ENCODE peak calls at places on chromosomes 12 and 14, in seven cellular contexts. One of them, this sample, is unnamed. For H3K4me1, the result is how much of the 10 kb centered on the place peaks cover.

GRCh38 chr12:116116650-116117424 is 160.7 kb downstream of the MED13L start:
- DNase-seq in right lobe of liver: no peak
- DNase-seq in body of pancreas: no peak
- DNase-seq in tibial nerve: no peak
- DNase-seq in GM12878: no peak
- DNase-seq in endothelial cell of umbilical vein: no peak
- DNase-seq in A549: no peak
- DNase-seq in this sample: no peak

GRCh38 chr14:56659964-56660551 is 80.5 kb downstream of the TMEM260 start:
- DNase-seq in right lobe of liver: no peak
- DNase-seq in body of pancreas: no peak
- DNase-seq in tibial nerve: no peak
- DNase-seq in GM12878: no peak
- DNase-seq in endothelial cell of umbilical vein: peak
- DNase-seq in A549: peak
- DNase-seq in this sample: no peak

GRCh38 chr12:53065975-53066593 is 13.1 kb downstream of the SPRYD3 start:
- DNase-seq in right lobe of liver: peak
- DNase-seq in body of pancreas: peak
- DNase-seq in tibial nerve: peak
- DNase-seq in GM12878: no peak
- DNase-seq in endothelial cell of umbilical vein: peak
- DNase-seq in A549: peak
- DNase-seq in this sample: peak

GRCh38 chr14:88379706-88380343 is 5.6 kb upstream of the SPATA7 start:
- DNase-seq in right lobe of liver: no peak
- DNase-seq in body of pancreas: no peak
- DNase-seq in tibial nerve: no peak
- DNase-seq in GM12878: no peak
- DNase-seq in endothelial cell of umbilical vein: no peak
- DNase-seq in A549: no peak
- DNase-seq in this sample: no peak

GRCh38 chr14:87628129-87628528 is 364.9 kb downstream of the GALC start:
- DNase-seq in right lobe of liver: no peak
- DNase-seq in body of pancreas: peak
- DNase-seq in tibial nerve: peak
- DNase-seq in GM12878: no peak
- DNase-seq in endothelial cell of umbilical vein: no peak
- DNase-seq in A549: no peak
- DNase-seq in this sample: no peak

GRCh38 chr14:104424406-104425072 is 155.0 kb upstream of the C14orf180 start:
- DNase-seq in right lobe of liver: no peak
- DNase-seq in body of pancreas: no peak
- DNase-seq in tibial nerve: no peak
- DNase-seq in GM12878: no peak
- DNase-seq in endothelial cell of umbilical vein: no peak
- DNase-seq in A549: no peak
- DNase-seq in this sample: no peak

GRCh38 chr14:69460093-69460701 is 24.3 kb upstream of the PLEKHD1 start:
- DNase-seq in right lobe of liver: peak
- DNase-seq in body of pancreas: peak
- DNase-seq in tibial nerve: peak
- DNase-seq in GM12878: peak
- DNase-seq in endothelial cell of umbilical vein: peak
- DNase-seq in A549: peak
- DNase-seq in this sample: peak

GRCh38 chr14:64639340-64639821 is 64.8 kb upstream of the PLEKHG3 start:
- DNase-seq in right lobe of liver: no peak
- DNase-seq in body of pancreas: no peak
- DNase-seq in tibial nerve: no peak
- DNase-seq in GM12878: no peak
- DNase-seq in endothelial cell of umbilical vein: no peak
- DNase-seq in A549: no peak
- DNase-seq in this sample: no peak

GRCh38 chr14:66403183-66403582 is 83.0 kb upstream of the CCDC196 start:
- DNase-seq in right lobe of liver: no peak
- DNase-seq in body of pancreas: no peak
- DNase-seq in tibial nerve: no peak
- DNase-seq in GM12878: no peak
- DNase-seq in endothelial cell of umbilical vein: peak
- DNase-seq in A549: peak
- DNase-seq in this sample: no peak

GRCh38 chr14:77027538-77028383 is 747 bp downstream of the IRF2BPL start:
- DNase-seq in right lobe of liver: peak
- DNase-seq in body of pancreas: peak
- DNase-seq in tibial nerve: no peak
- DNase-seq in GM12878: no peak
- DNase-seq in endothelial cell of umbilical vein: peak
- DNase-seq in A549: peak
- DNase-seq in this sample: peak

GRCh38 chr14:53090853-53091252 is 62.3 kb downstream of the DDHD1 start:
- DNase-seq in right lobe of liver: no peak
- DNase-seq in body of pancreas: no peak
- DNase-seq in tibial nerve: no peak
- DNase-seq in GM12878: no peak
- DNase-seq in endothelial cell of umbilical vein: no peak
- DNase-seq in A549: no peak
- DNase-seq in this sample: no peak

GRCh38 chr12:1171657-1172056 is 180.6 kb downstream of the ERC1 start:
- DNase-seq in right lobe of liver: no peak
- DNase-seq in body of pancreas: no peak
- DNase-seq in tibial nerve: no peak
- DNase-seq in GM12878: no peak
- DNase-seq in endothelial cell of umbilical vein: peak
- DNase-seq in A549: no peak
- DNase-seq in this sample: no peak

GRCh38 chr12:30880061-30880460 is 46.5 kb upstream of the TSPAN11 start:
- DNase-seq in right lobe of liver: no peak
- DNase-seq in body of pancreas: no peak
- DNase-seq in tibial nerve: no peak
- DNase-seq in GM12878: no peak
- DNase-seq in endothelial cell of umbilical vein: peak
- DNase-seq in A549: no peak
- DNase-seq in this sample: no peak

GRCh38 chr14:99899578-99900178 is 106.5 kb downstream of the EML1 start:
- DNase-seq in right lobe of liver: no peak
- DNase-seq in body of pancreas: no peak
- DNase-seq in tibial nerve: no peak
- DNase-seq in GM12878: no peak
- DNase-seq in endothelial cell of umbilical vein: peak
- DNase-seq in A549: no peak
- DNase-seq in this sample: no peak

GRCh38 chr12:7145671-7146070 is 15.5 kb downstream of the CLSTN3 start:
- DNase-seq in right lobe of liver: peak
- DNase-seq in body of pancreas: no peak
- DNase-seq in tibial nerve: no peak
- DNase-seq in GM12878: no peak
- DNase-seq in endothelial cell of umbilical vein: no peak
- DNase-seq in A549: no peak
- DNase-seq in this sample: no peak

GRCh38 chr12:93380480-93381121 is 2.9 kb downstream of the NUDT4 start:
- DNase-seq in right lobe of liver: no peak
- DNase-seq in body of pancreas: no peak
- DNase-seq in tibial nerve: no peak
- DNase-seq in GM12878: no peak
- DNase-seq in endothelial cell of umbilical vein: peak
- DNase-seq in A549: no peak
- DNase-seq in this sample: no peak

GRCh38 chr14:101875726-101876268 is 88.6 kb upstream of the DYNC1H1 start:
- DNase-seq in right lobe of liver: no peak
- DNase-seq in body of pancreas: no peak
- DNase-seq in tibial nerve: no peak
- DNase-seq in GM12878: no peak
- DNase-seq in endothelial cell of umbilical vein: no peak
- DNase-seq in A549: no peak
- DNase-seq in this sample: no peak

GRCh38 chr14:101872333-101872732 is 92.0 kb upstream of the DYNC1H1 start:
- DNase-seq in right lobe of liver: no peak
- DNase-seq in body of pancreas: no peak
- DNase-seq in tibial nerve: no peak
- DNase-seq in GM12878: no peak
- DNase-seq in endothelial cell of umbilical vein: no peak
- DNase-seq in A549: no peak
- DNase-seq in this sample: no peak

GRCh38 chr14:101875041-101875725 is 89.2 kb upstream of the DYNC1H1 start:
- DNase-seq in right lobe of liver: no peak
- DNase-seq in body of pancreas: no peak
- DNase-seq in tibial nerve: no peak
- DNase-seq in GM12878: no peak
- DNase-seq in endothelial cell of umbilical vein: peak
- DNase-seq in A549: no peak
- DNase-seq in this sample: no peak

GRCh38 chr14:101874001-101874400 is 90.4 kb upstream of the DYNC1H1 start:
- DNase-seq in right lobe of liver: no peak
- DNase-seq in body of pancreas: no peak
- DNase-seq in tibial nerve: no peak
- DNase-seq in GM12878: no peak
- DNase-seq in endothelial cell of umbilical vein: peak
- DNase-seq in A549: no peak
- DNase-seq in this sample: no peak

DNA sequence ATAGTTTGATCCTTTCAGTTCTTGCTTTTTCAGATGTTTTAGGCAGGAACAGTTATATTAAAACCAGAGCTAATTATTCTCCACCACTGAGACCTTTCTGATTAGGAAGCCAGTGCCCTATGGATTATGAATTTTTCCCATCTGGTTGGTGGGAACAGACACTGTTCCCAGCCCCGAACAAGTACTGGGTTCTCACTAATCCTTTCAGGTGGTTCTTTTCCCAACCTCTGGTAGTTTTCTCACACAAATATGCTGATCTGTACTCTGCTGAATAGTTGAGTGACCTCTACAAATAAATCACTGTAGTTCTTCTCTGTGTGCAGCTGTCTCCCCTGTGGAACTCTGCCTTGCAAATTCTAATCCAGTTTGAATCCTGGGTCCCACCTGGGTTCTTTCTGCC is 91.0 kb upstream of the DYNC1H1 start:
- DNase-seq in right lobe of liver: no peak
- DNase-seq in body of pancreas: no peak
- DNase-seq in tibial nerve: no peak
- DNase-seq in GM12878: no peak
- DNase-seq in endothelial cell of umbilical vein: peak
- DNase-seq in A549: no peak
- DNase-seq in this sample: no peak
- H3K4me1 ChIP-seq in right lobe of liver: under half
- H3K4me1 ChIP-seq in body of pancreas: half or more
- H3K4me1 ChIP-seq in tibial nerve: under half
- H3K4me1 ChIP-seq in GM12878: under half
- H3K4me1 ChIP-seq in endothelial cell of umbilical vein: under half
- H3K4me1 ChIP-seq in A549: under half
- H3K4me1 ChIP-seq in this sample: under half

GRCh38 chr12:124565656-124566180 is 1.7 kb downstream of the NCOR2 start:
- DNase-seq in right lobe of liver: no peak
- DNase-seq in body of pancreas: no peak
- DNase-seq in tibial nerve: no peak
- DNase-seq in GM12878: no peak
- DNase-seq in endothelial cell of umbilical vein: no peak
- DNase-seq in A549: no peak
- DNase-seq in this sample: no peak
- TF ChIP-seq POLR2A in right lobe of liver: no peak
- TF ChIP-seq POLR2A in body of pancreas: no peak
- TF ChIP-seq POLR2A in tibial nerve: no peak
- TF ChIP-seq POLR2A in GM12878: no peak
- TF ChIP-seq POLR2A in endothelial cell of umbilical vein: no peak
- TF ChIP-seq POLR2A in A549: no peak
- TF ChIP-seq POLR2A in this sample: no peak

DNA sequence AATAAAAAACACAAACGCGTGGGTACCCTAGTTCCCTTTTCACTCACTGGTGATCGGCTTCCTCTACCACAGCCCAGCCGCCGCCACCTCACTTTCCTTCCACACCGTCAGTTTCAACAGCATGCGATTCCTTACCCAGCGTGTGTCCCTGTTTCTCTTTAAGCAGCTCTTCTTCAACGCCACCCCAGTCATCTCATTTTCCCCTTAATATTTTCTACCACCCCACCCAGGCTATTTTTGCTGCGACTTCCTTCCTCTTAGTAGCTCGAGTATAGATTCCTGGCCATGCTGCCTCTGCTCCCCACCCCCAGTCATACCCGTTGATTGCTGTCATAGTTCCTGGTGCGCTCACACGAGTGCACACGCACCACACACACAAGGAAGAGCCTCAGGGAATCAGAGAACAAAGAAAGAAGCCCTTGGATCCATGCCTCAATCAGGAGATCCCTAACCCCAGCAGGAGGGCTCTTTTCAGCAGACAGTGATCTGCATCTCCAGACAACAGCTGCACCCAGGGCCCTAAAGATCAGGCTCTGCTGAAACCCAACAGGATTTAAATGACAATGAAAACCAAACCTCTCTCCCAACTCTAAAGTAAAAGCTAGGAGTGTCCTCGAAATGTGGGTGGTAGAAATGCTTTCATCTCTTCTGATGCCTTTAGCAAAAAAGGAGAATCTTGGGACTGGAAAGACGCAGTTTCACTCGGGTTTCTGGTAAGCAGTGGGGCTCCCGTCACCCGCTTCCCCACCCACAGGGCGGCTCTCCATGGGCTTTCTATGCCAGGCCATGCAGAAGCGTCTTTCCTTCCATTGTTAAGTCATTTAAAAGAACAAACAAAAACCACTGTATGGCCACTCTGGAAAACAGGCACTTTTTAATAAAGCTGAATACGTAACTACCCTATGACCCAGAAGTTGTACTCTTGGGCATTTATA is 23.8 kb downstream of the VPS37B start:
- DNase-seq in right lobe of liver: no peak
- DNase-seq in body of pancreas: peak
- DNase-seq in tibial nerve: peak
- DNase-seq in GM12878: peak
- DNase-seq in endothelial cell of umbilical vein: peak
- DNase-seq in A549: no peak
- DNase-seq in this sample: no peak
- H3K4me1 ChIP-seq in right lobe of liver: half or more
- H3K4me1 ChIP-seq in body of pancreas: half or more
- H3K4me1 ChIP-seq in tibial nerve: half or more
- H3K4me1 ChIP-seq in GM12878: under half
- H3K4me1 ChIP-seq in endothelial cell of umbilical vein: under half
- H3K4me1 ChIP-seq in A549: under half
- H3K4me1 ChIP-seq in this sample: half or more

GRCh38 chr12:65276923-65277322 is 1.6 kb upstream of the MSRB3 start:
- DNase-seq in right lobe of liver: no peak
- DNase-seq in body of pancreas: no peak
- DNase-seq in tibial nerve: no peak
- DNase-seq in GM12878: no peak
- DNase-seq in endothelial cell of umbilical vein: no peak
- DNase-seq in A549: no peak
- DNase-seq in this sample: no peak

GRCh38 chr12:65277994-65278575 is 398 bp upstream of the MSRB3 start:
- DNase-seq in right lobe of liver: no peak
- DNase-seq in body of pancreas: no peak
- DNase-seq in tibial nerve: no peak
- DNase-seq in GM12878: no peak
- DNase-seq in endothelial cell of umbilical vein: no peak
- DNase-seq in A549: no peak
- DNase-seq in this sample: peak

GRCh38 chr12:65280306-65280705 is 1.8 kb downstream of the MSRB3 start:
- DNase-seq in right lobe of liver: no peak
- DNase-seq in body of pancreas: no peak
- DNase-seq in tibial nerve: no peak
- DNase-seq in GM12878: no peak
- DNase-seq in endothelial cell of umbilical vein: peak
- DNase-seq in A549: no peak
- DNase-seq in this sample: no peak

GRCh38 chr12:65279387-65280112 is 1.1 kb downstream of the MSRB3 start:
- DNase-seq in right lobe of liver: no peak
- DNase-seq in body of pancreas: no peak
- DNase-seq in tibial nerve: no peak
- DNase-seq in GM12878: no peak
- DNase-seq in endothelial cell of umbilical vein: peak
- DNase-seq in A549: no peak
- DNase-seq in this sample: no peak

GRCh38 chr12:65278576-65279386 is at the start of gene MSRB3:
- DNase-seq in right lobe of liver: peak
- DNase-seq in body of pancreas: peak
- DNase-seq in tibial nerve: peak
- DNase-seq in GM12878: no peak
- DNase-seq in endothelial cell of umbilical vein: peak
- DNase-seq in A549: peak
- DNase-seq in this sample: peak
- TF ChIP-seq POLR2A in right lobe of liver: no peak
- TF ChIP-seq POLR2A in body of pancreas: no peak
- TF ChIP-seq POLR2A in tibial nerve: peak
- TF ChIP-seq POLR2A in GM12878: no peak
- TF ChIP-seq POLR2A in endothelial cell of umbilical vein: no peak
- TF ChIP-seq POLR2A in A549: peak
- TF ChIP-seq POLR2A in this sample: peak